ENCODE peak calls at places on chromosomes 5 and 9, in seven cellular contexts. One of them, this sample, is unnamed.

GRCh38 chr9:106956971-106957370 is 94.0 kb downstream of the ZNF462 start:
- DNase-seq in GM06990: no peak
- DNase-seq in substantia nigra: no peak
- DNase-seq in memory B cell: no peak
- DNase-seq in stimulated activated CD8-positive, alpha-beta memory T cell treated with anti-CD3 and anti-CD28 coated beads, Interleukin-15, amount 100 ng/mL, for 1 hour: no peak
- DNase-seq in lower leg skin: no peak
- DNase-seq in PC-3: no peak
- DNase-seq in this sample: peak

GRCh38 chr9:113369583-113370140 is 7.1 kb downstream of the HDHD3 start:
- DNase-seq in GM06990: no peak
- DNase-seq in substantia nigra: no peak
- DNase-seq in memory B cell: no peak
- DNase-seq in stimulated activated CD8-positive, alpha-beta memory T cell treated with anti-CD3 and anti-CD28 coated beads, Interleukin-15, amount 100 ng/mL, for 1 hour: no peak
- DNase-seq in lower leg skin: no peak
- DNase-seq in PC-3: no peak
- DNase-seq in this sample: no peak

GRCh38 chr5:148904440-148904839 is 78.0 kb downstream of the ADRB2 start:
- DNase-seq in GM06990: no peak
- DNase-seq in substantia nigra: peak
- DNase-seq in memory B cell: no peak
- DNase-seq in stimulated activated CD8-positive, alpha-beta memory T cell treated with anti-CD3 and anti-CD28 coated beads, Interleukin-15, amount 100 ng/mL, for 1 hour: no peak
- DNase-seq in lower leg skin: no peak
- DNase-seq in PC-3: no peak
- DNase-seq in this sample: no peak

GRCh38 chr9:129311638-129312037 is 133.6 kb upstream of the IER5L start:
- DNase-seq in GM06990: no peak
- DNase-seq in substantia nigra: no peak
- DNase-seq in memory B cell: no peak
- DNase-seq in stimulated activated CD8-positive, alpha-beta memory T cell treated with anti-CD3 and anti-CD28 coated beads, Interleukin-15, amount 100 ng/mL, for 1 hour: no peak
- DNase-seq in lower leg skin: peak
- DNase-seq in PC-3: no peak
- DNase-seq in this sample: no peak

GRCh38 chr9:37983381-37984067 is 79.6 kb upstream of the SLC25A51 start:
- DNase-seq in GM06990: no peak
- DNase-seq in substantia nigra: no peak
- DNase-seq in memory B cell: no peak
- DNase-seq in stimulated activated CD8-positive, alpha-beta memory T cell treated with anti-CD3 and anti-CD28 coated beads, Interleukin-15, amount 100 ng/mL, for 1 hour: no peak
- DNase-seq in lower leg skin: no peak
- DNase-seq in PC-3: no peak
- DNase-seq in this sample: no peak

GRCh38 chr5:44332360-44332971 is 56.8 kb downstream of the FGF10 start:
- DNase-seq in GM06990: no peak
- DNase-seq in substantia nigra: no peak
- DNase-seq in memory B cell: no peak
- DNase-seq in stimulated activated CD8-positive, alpha-beta memory T cell treated with anti-CD3 and anti-CD28 coated beads, Interleukin-15, amount 100 ng/mL, for 1 hour: no peak
- DNase-seq in lower leg skin: no peak
- DNase-seq in PC-3: peak
- DNase-seq in this sample: peak

GRCh38 chr9:90808890-90809685 is 7.5 kb downstream of the SYK start:
- DNase-seq in GM06990: no peak
- DNase-seq in substantia nigra: no peak
- DNase-seq in memory B cell: no peak
- DNase-seq in stimulated activated CD8-positive, alpha-beta memory T cell treated with anti-CD3 and anti-CD28 coated beads, Interleukin-15, amount 100 ng/mL, for 1 hour: no peak
- DNase-seq in lower leg skin: no peak
- DNase-seq in PC-3: no peak
- DNase-seq in this sample: no peak

GRCh38 chr5:178322736-178323540 is 90.3 kb upstream of the PHYKPL start:
- DNase-seq in GM06990: no peak
- DNase-seq in substantia nigra: no peak
- DNase-seq in memory B cell: no peak
- DNase-seq in stimulated activated CD8-positive, alpha-beta memory T cell treated with anti-CD3 and anti-CD28 coated beads, Interleukin-15, amount 100 ng/mL, for 1 hour: no peak
- DNase-seq in lower leg skin: no peak
- DNase-seq in PC-3: no peak
- DNase-seq in this sample: no peak

GRCh38 chr9:113343732-113344231 is 3.7 kb upstream of the WDR31 start:
- DNase-seq in GM06990: no peak
- DNase-seq in substantia nigra: peak
- DNase-seq in memory B cell: no peak
- DNase-seq in stimulated activated CD8-positive, alpha-beta memory T cell treated with anti-CD3 and anti-CD28 coated beads, Interleukin-15, amount 100 ng/mL, for 1 hour: no peak
- DNase-seq in lower leg skin: peak
- DNase-seq in PC-3: no peak
- DNase-seq in this sample: no peak

GRCh38 chr9:133825555-133826198 is 87.5 kb upstream of the SARDH start:
- DNase-seq in GM06990: no peak
- DNase-seq in substantia nigra: no peak
- DNase-seq in memory B cell: no peak
- DNase-seq in stimulated activated CD8-positive, alpha-beta memory T cell treated with anti-CD3 and anti-CD28 coated beads, Interleukin-15, amount 100 ng/mL, for 1 hour: no peak
- DNase-seq in lower leg skin: no peak
- DNase-seq in PC-3: no peak
- DNase-seq in this sample: peak